ENCODE peak calls at places on chromosomes 16 and 17, in six cellular contexts. Q, H, Y, A, G and T are unnamed samples.

GRCh38 chr16:64738321-64738960 is 383.4 kb downstream of the CDH11 start:
- DNase-seq in A (no peak), Q (no peak), H (no peak), G (no peak), Y (no peak), T (no peak)

GRCh38 chr16:3143598-3144330 is 8.9 kb downstream of the ZNF213 start:
- DNase-seq in Q (peak), H (peak), Y (no peak), G (no peak), A (no peak), T (no peak)

GRCh38 chr16:56793504-56793903 is 63.6 kb downstream of the NUP93 start:
- DNase-seq in A (no peak), G (no peak), H (no peak), Y (no peak), Q (peak), T (no peak)

GRCh38 chr16:67419502-67419901 is 3.2 kb upstream of the ZDHHC1 start:
- DNase-seq in G (no peak), Y (no peak), Q (no peak), H (no peak), A (no peak), T (no peak)

GRCh38 chr16:75754126-75754525 is 27.8 kb upstream of the CPHXL start:
- DNase-seq in Q (no peak), G (no peak), A (no peak), Y (no peak), H (no peak), T (no peak)

GRCh38 chr17:66306413-66306812 is 4.0 kb downstream of the PRKCA start:
- DNase-seq in Q (no peak), H (no peak), G (no peak), Y (no peak), A (no peak), T (no peak)

GRCh38 chr17:67531291-67531690 is 154.2 kb downstream of the PITPNC1 start:
- DNase-seq in H (no peak), G (no peak), Q (peak), A (no peak), Y (no peak), T (no peak)

GRCh38 chr17:36575028-36575427 is 16.7 kb upstream of the DHRS11 start:
- DNase-seq in H (no peak), G (no peak), A (no peak), Q (no peak), Y (no peak), T (no peak)

GRCh38 chr17:67400193-67400592 is 23.1 kb downstream of the PITPNC1 start:
- DNase-seq in H (no peak), Q (no peak), Y (no peak), A (no peak), G (no peak), T (no peak)

GRCh38 chr16:71852561-71852960 is 6.8 kb downstream of the ATXN1L start:
- DNase-seq in Q (no peak), H (no peak), A (no peak), G (no peak), Y (no peak), T (no peak)

GRCh38 chr17:40541873-40542561 is 23.3 kb downstream of the CCR7 start:
- DNase-seq in Y (peak), A (no peak), H (peak), G (no peak), Q (no peak), T (peak)

GRCh38 chr16:20114356-20114755 is 40.7 kb upstream of the GPR139 start:
- DNase-seq in G (no peak), Q (peak), Y (no peak), H (peak), A (no peak), T (no peak)